ENCODE peak calls at places on chromosomes 12 and 14, in five cellular contexts. J is left ventricle myocardium inferior, L is B cell, Y is A549, Z is upper lobe of right lung. F is an unnamed sample.

GRCh38 chr14:63614964-63615363 is 26.7 kb downstream of the WDR89 start:
- DNase-seq in J (no peak), L (no peak), Z (no peak), Y (no peak), F (no peak)

GRCh38 chr12:54004841-54005530 is 3.8 kb upstream of the HOXC8 start:
- DNase-seq in Y (no peak), J (no peak), Z (no peak), L (no peak), F (no peak)

GRCh38 chr12:53223391-53224267 is 8.4 kb downstream of the RARG start:
- DNase-seq in Y (no peak), L (peak; percentile 9), J (peak; percentile 42), Z (no peak), F (no peak)

GRCh38 chr12:65881965-65882413 is 57.7 kb downstream of the HMGA2 start:
- DNase-seq in Y (no peak), Z (peak; percentile 76), J (peak; percentile 83), L (peak; percentile 19), F (peak; percentile 46)

GRCh38 chr14:76904740-76905569 is 78.7 kb downstream of the LRRC74A start:
- DNase-seq in Y (peak; percentile 96), Z (peak; percentile 87), L (peak; percentile 86), J (peak; percentile 52), F (peak; percentile 69)

GRCh38 chr12:111034911-111035577 is 114.7 kb upstream of the MYL2 start:
- DNase-seq in Z (no peak), J (no peak), Y (peak; percentile 30), L (no peak), F (no peak)

GRCh38 chr12:38771871-38772270 is 133.5 kb downstream of the CPNE8 start:
- DNase-seq in Y (no peak), Z (no peak), L (peak; percentile 10), J (no peak), F (peak; percentile 27)

GRCh38 chr12:8870591-8870990 is 43.7 kb upstream of the PHC1 start:
- DNase-seq in L (no peak), Z (no peak), J (no peak), Y (no peak), F (no peak)

GRCh38 chr12:14283489-14284144 is 81.9 kb upstream of the ATF7IP start:
- DNase-seq in Y (no peak), Z (no peak), L (peak; percentile 41), J (no peak), F (peak; percentile 39)

GRCh38 chr12:76714415-76714814 is 49.5 kb upstream of the ZDHHC17 start:
- DNase-seq in J (no peak), Z (no peak), Y (no peak), L (no peak), F (no peak)

GRCh38 chr12:109612975-109613502 is 39.4 kb downstream of the MVK start:
- DNase-seq in J (no peak), L (no peak), Z (no peak), Y (peak; percentile 30), F (no peak)

GRCh38 chr14:88321692-88322504 is 1.2 kb downstream of the KCNK10 start:
- DNase-seq in Y (no peak), Z (no peak), J (no peak), L (no peak), F (peak; percentile 38)

GRCh38 chr12:32390572-32391219 is 8.7 kb upstream of the FGD4 start:
- DNase-seq in J (peak; percentile 25), L (peak; percentile 44), Z (peak; percentile 86), Y (no peak), F (no peak)

GRCh38 chr14:26794731-26795130 is 196.9 kb upstream of the NOVA1 start:
- DNase-seq in Z (no peak), L (no peak), J (no peak), Y (no peak), F (no peak)

GRCh38 chr12:49662998-49663843 is 39.9 kb downstream of the PRPF40B start:
- DNase-seq in L (peak; percentile 83), Z (peak; percentile 73), J (peak; percentile 80), Y (no peak), F (peak; percentile 85)

GRCh38 chr12:64968989-64969819 is 144.8 kb downstream of the TBC1D30 start:
- DNase-seq in Y (peak; percentile 25), J (no peak), Z (no peak), L (no peak), F (no peak)

GRCh38 chr14:75147423-75148071 is 20.7 kb upstream of the NEK9 start:
- DNase-seq in Z (peak; percentile 82), J (peak; percentile 54), L (no peak), Y (no peak), F (no peak)

GRCh38 chr12:89737000-89737399 is 28.4 kb upstream of the ATP2B1 start:
- DNase-seq in L (no peak), Y (no peak), Z (no peak), J (no peak), F (no peak)

GRCh38 chr14:76174982-76175381 is 23.3 kb downstream of the GPATCH2L start:
- DNase-seq in Z (no peak), Y (no peak), L (no peak), J (no peak), F (no peak)

GRCh38 chr12:93824514-93825500 is 147.6 kb downstream of the CRADD start:
- DNase-seq in Z (no peak), Y (no peak), L (no peak), J (no peak), F (no peak)

GRCh38 chr12:10159280-10159679 is 12.7 kb downstream of the OLR1 start:
- DNase-seq in Z (no peak), J (no peak), Y (no peak), L (no peak), F (no peak)

GRCh38 chr14:102527255-102528232 is 18.0 kb upstream of the ANKRD9 start:
- DNase-seq in Y (peak; percentile 62), L (no peak), J (no peak), Z (peak; percentile 69), F (no peak)

DNA sequence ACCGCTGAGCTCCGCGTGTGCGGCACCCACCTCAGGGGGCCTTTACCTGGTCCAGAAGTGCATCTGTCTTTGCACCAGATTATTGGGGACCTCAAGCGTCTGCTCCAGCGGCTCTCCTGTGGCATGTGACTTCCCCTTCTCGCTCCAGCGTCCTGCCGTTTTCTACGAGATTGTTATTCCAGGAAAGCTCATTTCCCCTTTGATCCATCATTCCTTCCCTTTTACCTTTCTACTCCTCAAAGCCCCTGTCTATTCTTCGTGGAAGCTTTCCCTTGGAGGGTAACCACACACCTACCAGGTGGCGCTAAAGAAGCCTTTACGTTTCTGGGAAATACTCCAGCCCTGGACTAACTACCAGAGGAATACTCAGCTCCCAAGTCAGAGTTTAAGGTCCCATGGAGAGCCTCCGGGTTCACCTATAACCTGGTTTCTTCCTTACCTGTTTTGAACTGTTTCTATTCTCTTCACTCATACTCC is 1.5 kb downstream of the FKBP4 start:
- DNase-seq in J (no peak), Y (no peak), L (peak; percentile 35), Z (no peak), F (no peak)
- TF ChIP-seq CTCF in J (no peak), Y (peak; percentile 27), L (no peak), Z (no peak), F (peak; percentile 14)

GRCh38 chr14:20557212-20557542 is 3.7 kb downstream of the RNASE9 start:
- DNase-seq in L (no peak), Y (no peak), Z (no peak), J (no peak), F (no peak)
- TF ChIP-seq CTCF in L (no peak), Y (no peak), Z (no peak), J (no peak), F (no peak)

GRCh38 chr12:70853326-70853725 is 67.2 kb downstream of the PTPRR start:
- DNase-seq in J (no peak), Y (no peak), L (no peak), Z (no peak), F (no peak)

GRCh38 chr12:70852416-70853150 is 68.0 kb downstream of the PTPRR start:
- DNase-seq in L (no peak), Z (no peak), J (no peak), Y (no peak), F (no peak)

GRCh38 chr12:70847871-70848270 is 72.7 kb downstream of the PTPRR start:
- DNase-seq in J (no peak), L (no peak), Z (no peak), Y (no peak), F (no peak)

GRCh38 chr12:70845268-70845667 is 75.3 kb downstream of the PTPRR start:
- DNase-seq in Z (no peak), Y (no peak), L (no peak), J (no peak), F (no peak)

DNA sequence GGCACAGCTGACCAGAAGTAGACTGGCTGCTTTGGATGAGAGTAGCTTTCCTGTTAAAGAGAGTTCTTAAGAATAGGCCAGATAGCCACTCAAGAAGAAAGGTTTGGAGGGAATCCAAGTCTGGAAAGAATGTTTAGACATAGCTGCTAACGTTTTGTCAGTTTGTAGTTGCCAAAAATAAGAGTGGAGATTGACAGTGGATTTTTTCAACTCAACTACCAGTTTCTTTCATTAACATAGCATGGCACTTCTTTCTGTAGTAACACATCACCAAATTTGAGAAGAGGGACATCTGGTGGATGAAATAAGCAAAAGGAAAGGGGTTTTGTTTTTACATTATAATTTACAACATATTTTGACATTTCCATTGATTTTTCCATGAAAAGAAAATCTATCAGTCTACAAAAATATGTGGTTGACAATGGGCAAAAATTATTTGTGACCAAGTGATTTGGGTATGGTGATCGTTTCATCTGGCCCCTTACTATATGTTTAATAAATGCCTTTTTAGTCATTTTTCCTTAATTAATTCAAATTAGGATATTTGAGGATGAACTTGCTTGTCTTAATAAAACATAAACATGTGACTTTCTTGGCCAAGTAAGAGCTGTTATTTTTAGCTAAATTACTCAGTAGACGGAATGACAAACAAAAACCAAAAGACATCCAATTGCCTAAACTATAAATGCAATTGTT is 71.1 kb downstream of the PTPRR start:
- DNase-seq in Y (peak; percentile 4), L (no peak), J (no peak), Z (no peak), F (peak; percentile 4)
- TF ChIP-seq CTCF in Y (peak; percentile 34), L (no peak), J (peak; percentile 53), Z (peak; percentile 44), F (peak; percentile 13)

GRCh38 chr12:56332512-56333196 is 1.1 kb downstream of the PAN2 start:
- DNase-seq in J (no peak), L (no peak), Y (no peak), Z (no peak), F (no peak)

GRCh38 chr12:56333197-56333678 is 562 bp downstream of the PAN2 start:
- DNase-seq in L (peak; percentile 44), Z (no peak), Y (peak; percentile 31), J (no peak), F (peak; percentile 17)

GRCh38 chr12:56336361-56337167 is 2.1 kb upstream of the IL23A start:
- DNase-seq in Z (no peak), L (no peak), Y (no peak), J (no peak), F (no peak)

GRCh38 chr12:56334490-56334793 is 642 bp upstream of the PAN2 start:
- DNase-seq in J (no peak), L (no peak), Y (no peak), Z (no peak), F (peak; percentile 27)

DNA sequence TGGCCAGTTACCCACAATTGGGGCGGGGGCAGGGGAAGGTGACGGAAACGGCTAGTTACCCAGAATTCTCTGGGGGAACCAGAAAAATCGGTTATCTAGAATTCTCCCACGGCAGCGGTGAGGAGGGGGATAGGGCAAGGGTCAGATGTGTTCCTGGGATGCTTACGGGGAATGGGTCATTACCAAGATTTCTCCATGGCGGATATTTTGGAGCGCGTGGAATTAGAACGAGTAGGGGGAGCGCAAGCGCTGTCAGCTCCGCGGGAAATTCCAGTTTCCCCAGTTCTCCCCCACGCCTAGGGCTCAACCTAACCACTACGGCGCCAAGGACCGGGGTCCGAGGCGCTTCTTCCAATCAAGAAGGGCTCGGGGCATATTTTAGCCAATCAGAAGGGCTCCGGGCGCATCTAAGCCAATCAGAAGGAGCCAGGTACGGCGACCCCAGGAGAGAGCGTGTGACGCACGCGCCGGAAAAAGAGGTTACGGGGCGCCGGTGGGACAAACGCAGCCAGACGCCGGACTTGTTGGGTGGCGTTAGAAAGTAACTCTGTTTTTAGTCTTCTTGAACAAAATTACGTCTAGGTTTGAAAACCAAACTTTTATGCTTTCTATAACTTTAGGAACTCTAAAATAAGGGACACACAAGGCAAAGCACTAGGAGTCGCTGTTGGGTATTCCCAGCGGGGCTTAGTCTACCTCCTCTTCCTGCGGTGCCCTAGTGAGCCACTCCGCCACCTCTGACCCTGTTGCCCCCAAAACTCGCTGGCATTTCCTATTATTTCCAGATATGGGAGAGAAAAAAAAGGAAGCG is at the start of gene PAN2:
- DNase-seq in Y (peak; percentile 100), Z (peak; percentile 96), L (peak; percentile 93), J (peak; percentile 96), F (peak; percentile 96)
- TF ChIP-seq CTCF in Y (peak; percentile 47), Z (peak; percentile 56), L (peak; percentile 65), J (peak; percentile 55), F (peak; percentile 50)